ENCODE peak calls at places on chromosomes 16 and 17, in five cellular contexts. T is AG04449, E is astrocyte, Y is adrenal gland, M is fibroblast of mammary gland. O is an unnamed sample.

GRCh38 chr16:50360033-50360778 is 8.6 kb downstream of the BRD7 start:
- DNase-seq in T (no peak), M (peak), E (peak), Y (no peak), O (no peak)

GRCh38 chr16:86297391-86297790 is 212.9 kb upstream of the FOXF1 start:
- DNase-seq in E (no peak), Y (no peak), M (peak), T (no peak), O (no peak)

GRCh38 chr17:14268264-14268663 is 31.6 kb upstream of the CDRT15 start:
- DNase-seq in M (peak), T (no peak), E (no peak), Y (no peak), O (no peak)

GRCh38 chr16:85104821-85105391 is 7.4 kb downstream of the CIBAR2 start:
- DNase-seq in Y (no peak), E (no peak), T (no peak), M (no peak), O (no peak)

GRCh38 chr17:10907370-10907769 is 69.5 kb upstream of the PIRT start:
- DNase-seq in Y (no peak), M (no peak), T (no peak), E (no peak), O (no peak)

GRCh38 chr16:54355251-54355650 is 68.7 kb upstream of the IRX3 start:
- DNase-seq in T (no peak), E (peak), M (peak), Y (no peak), O (no peak)

GRCh38 chr16:17213025-17213424 is 257.7 kb downstream of the XYLT1 start:
- DNase-seq in T (no peak), M (no peak), E (no peak), Y (no peak), O (no peak)

GRCh38 chr17:11719203-11719602 is 120.9 kb downstream of the DNAH9 start:
- DNase-seq in M (no peak), T (no peak), E (no peak), Y (no peak), O (no peak)

GRCh38 chr17:32281011-32281451 is 15.4 kb downstream of the RHBDL3 start:
- DNase-seq in Y (no peak), E (no peak), M (no peak), T (no peak), O (no peak)

GRCh38 chr17:13311301-13311700 is 290.4 kb downstream of the HS3ST3A1 start:
- DNase-seq in E (peak), Y (no peak), T (peak), M (peak), O (peak)

GRCh38 chr17:6752068-6752909 is 3.6 kb upstream of the XAF1 start:
- DNase-seq in M (peak), Y (peak), E (peak), T (peak), O (peak)

GRCh38 chr17:17835415-17836249 is 1.2 kb downstream of the SREBF1 start:
- DNase-seq in T (no peak), Y (no peak), E (no peak), M (no peak), O (no peak)

GRCh38 chr16:85582177-85582888 is 30.8 kb upstream of the GSE1 start:
- DNase-seq in E (no peak), T (no peak), Y (no peak), M (no peak), O (no peak)

GRCh38 chr16:70331588-70332358 is 14.9 kb upstream of the DDX19A start:
- DNase-seq in M (peak), E (no peak), Y (no peak), T (no peak), O (no peak)

GRCh38 chr16:57720142-57720575 is 15.4 kb upstream of the KATNB1 start:
- DNase-seq in E (peak), T (no peak), M (peak), Y (peak), O (no peak)

GRCh38 chr17:46795379-46795952 is 23.0 kb downstream of the WNT3 start:
- DNase-seq in E (no peak), T (no peak), M (no peak), Y (no peak), O (no peak)

GRCh38 chr17:42548070-42548837 is 4.5 kb upstream of the HSD17B1 start:
- DNase-seq in Y (peak), E (no peak), M (no peak), T (no peak), O (no peak)

GRCh38 chr17:9628509-9628908 is 16.8 kb upstream of the USP43 start:
- DNase-seq in M (no peak), T (no peak), Y (no peak), E (no peak), O (no peak)

GRCh38 chr17:80438806-80439205 is 23.8 kb downstream of the ENDOV start:
- DNase-seq in M (no peak), T (no peak), E (no peak), Y (no peak), O (no peak)

GRCh38 chr17:28004344-28004743 is 38.1 kb upstream of the NLK start:
- DNase-seq in T (no peak), E (no peak), Y (no peak), M (no peak), O (no peak)

GRCh38 chr17:17719199-17719940 is 38.1 kb downstream of the RAI1 start:
- DNase-seq in T (no peak), E (no peak), Y (no peak), M (no peak), O (no peak)

GRCh38 chr17:77451271-77451893 is 310.6 kb downstream of the SEC14L1 start:
- DNase-seq in M (peak), Y (peak), T (no peak), E (peak), O (no peak)

GRCh38 chr16:84532299-84532724 is 27.9 kb upstream of the MEAK7 start:
- DNase-seq in M (peak), Y (peak), T (peak), E (peak), O (peak)

GRCh38 chr16:22977294-22977697 is 163.3 kb downstream of the HS3ST2 start:
- DNase-seq in E (no peak), Y (no peak), T (no peak), M (peak), O (no peak)

GRCh38 chr16:4847774-4848587 is 700 bp downstream of the UBN1 start:
- DNase-seq in Y (peak), M (peak), E (peak), T (no peak), O (peak)

GRCh38 chr17:79622776-79623175 is 11.9 kb upstream of the RBFOX3 start:
- DNase-seq in M (no peak), E (no peak), Y (no peak), T (no peak), O (no peak)

GRCh38 chr17:13415877-13416416 is 185.8 kb downstream of the HS3ST3A1 start:
- DNase-seq in E (peak), M (peak), Y (peak), T (no peak), O (peak)

GRCh38 chr16:11992008-11992584 is 15.6 kb downstream of the SNX29 start:
- DNase-seq in M (no peak), T (no peak), Y (no peak), E (no peak), O (no peak)

GRCh38 chr17:66976781-66977201 is 12.3 kb downstream of the CACNG4 start:
- DNase-seq in E (no peak), Y (no peak), M (no peak), T (no peak), O (no peak)

GRCh38 chr17:66978514-66979061 is 14.1 kb downstream of the CACNG4 start:
- DNase-seq in Y (peak), E (no peak), T (no peak), M (no peak), O (no peak)

GRCh38 chr17:66975188-66975587 is 10.7 kb downstream of the CACNG4 start:
- DNase-seq in M (no peak), T (no peak), E (no peak), Y (no peak), O (no peak)

GRCh38 chr17:66976379-66976663 is 11.8 kb downstream of the CACNG4 start:
- DNase-seq in M (no peak), T (no peak), E (no peak), Y (no peak), O (no peak)

DNA sequence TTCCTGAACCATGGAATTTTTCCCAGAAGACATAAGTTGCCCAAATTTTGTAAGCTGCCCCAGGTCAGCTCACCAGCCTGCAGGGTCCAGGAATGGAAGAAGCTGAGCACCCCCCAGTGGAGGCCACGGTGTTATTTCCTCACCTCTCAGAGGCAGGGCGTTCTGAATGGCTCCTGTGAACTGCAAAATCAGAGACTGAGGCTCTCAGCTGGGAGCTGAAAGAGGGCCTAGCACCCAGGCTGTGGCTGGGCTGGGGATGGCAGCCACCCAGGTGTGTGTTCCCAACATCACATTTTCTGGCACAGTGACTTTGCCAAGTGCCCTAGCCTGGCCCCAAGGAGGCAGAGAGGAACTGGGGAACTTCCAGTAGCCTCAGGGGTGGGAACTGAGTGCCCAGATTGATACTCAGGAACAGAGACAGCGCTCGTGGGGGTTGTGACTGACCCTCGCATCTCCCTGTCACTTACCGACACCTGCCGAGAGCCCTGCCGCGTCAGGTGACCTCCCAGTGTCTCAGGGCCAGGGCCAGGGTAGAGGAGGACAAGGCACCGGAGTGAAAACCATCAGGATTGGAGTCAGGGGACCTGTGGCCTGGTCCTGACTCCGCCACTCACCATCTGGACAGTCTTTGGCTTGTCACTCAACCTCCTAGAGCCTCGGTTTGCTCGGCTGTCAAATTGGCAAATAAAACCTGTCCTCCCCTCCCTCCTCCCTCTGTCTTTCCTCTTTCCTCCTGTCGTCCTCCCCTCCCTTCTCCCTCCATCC is 11.3 kb downstream of the CACNG4 start:
- DNase-seq in E (no peak), Y (no peak), M (no peak), T (no peak), O (no peak)
- TF ChIP-seq CTCF in E (peak), Y (no peak), M (peak), T (peak), O (peak)

GRCh38 chr16:71428385-71428784 is 13.5 kb downstream of the TLE7 start:
- DNase-seq in Y (no peak), M (no peak), E (no peak), T (no peak), O (no peak)

GRCh38 chr16:71424626-71425025 is 17.2 kb downstream of the TLE7 start:
- DNase-seq in M (no peak), T (no peak), Y (no peak), E (no peak), O (no peak)

GRCh38 chr16:71426880-71427615 is 14.8 kb downstream of the TLE7 start:
- DNase-seq in Y (no peak), E (no peak), T (no peak), M (no peak), O (no peak)

GRCh38 chr16:71425746-71426068 is 16.1 kb downstream of the TLE7 start:
- DNase-seq in M (no peak), E (no peak), T (no peak), Y (no peak), O (no peak)

DNA sequence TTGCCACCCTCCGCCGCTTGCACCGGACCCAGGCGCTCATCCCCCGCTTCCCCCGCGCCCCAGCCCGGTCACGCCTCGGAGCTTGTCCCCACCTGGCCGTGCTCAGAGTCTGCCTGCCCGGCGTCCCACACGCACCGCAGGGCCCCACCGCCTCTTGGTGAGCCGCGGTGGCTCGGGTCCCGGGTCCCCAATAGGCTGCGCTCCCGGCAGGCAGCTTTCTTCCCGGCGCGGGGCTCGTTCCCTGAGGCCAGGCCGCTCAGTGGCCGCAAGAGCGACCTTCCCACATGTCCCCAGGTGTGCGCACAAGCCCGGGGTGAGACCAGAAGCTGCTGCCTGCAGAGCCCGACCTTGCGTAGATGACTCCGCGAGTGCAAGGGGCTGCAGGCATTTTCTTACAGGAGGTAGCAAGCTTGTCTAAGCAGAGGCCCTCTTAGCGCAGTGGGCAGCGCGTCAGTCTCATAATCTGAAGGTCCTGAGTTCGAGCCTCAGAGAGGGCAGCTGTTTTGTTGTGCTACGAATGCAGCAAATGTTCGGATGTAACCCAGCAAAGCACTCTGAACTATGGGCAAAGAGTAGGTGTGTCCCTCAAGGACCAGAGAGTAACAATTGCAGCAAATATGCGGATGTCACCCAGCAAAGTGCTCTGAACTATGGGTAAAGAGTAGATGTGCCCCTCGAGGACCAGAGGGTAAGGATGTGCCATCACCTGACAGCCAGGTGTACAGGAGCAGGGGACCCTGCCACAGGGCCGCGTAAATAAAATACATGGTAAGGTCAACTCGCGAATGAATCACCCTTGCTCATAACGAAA is 15.6 kb downstream of the TLE7 start:
- DNase-seq in E (peak), M (peak), T (peak), Y (no peak), O (peak)
- H3K4me3 ChIP-seq in E (peak), M (peak), T (peak), Y (no peak), O (peak)

GRCh38 chr16:28140788-28141618 is 70.8 kb downstream of the XPO6 start:
- DNase-seq in E (no peak), T (no peak), Y (no peak), M (no peak), O (no peak)

GRCh38 chr16:28136751-28137434 is 73.4 kb upstream of the GSG1L start:
- DNase-seq in M (no peak), E (no peak), T (no peak), Y (no peak), O (no peak)

GRCh38 chr16:28133666-28134065 is 70.2 kb upstream of the GSG1L start:
- DNase-seq in T (no peak), M (no peak), Y (no peak), E (no peak), O (no peak)

GRCh38 chr16:28139530-28139929 is 72.2 kb downstream of the XPO6 start:
- DNase-seq in M (no peak), Y (no peak), T (no peak), E (no peak), O (no peak)
- TF ChIP-seq CTCF in M (no peak), Y (no peak), T (no peak), E (no peak), O (no peak)

DNA sequence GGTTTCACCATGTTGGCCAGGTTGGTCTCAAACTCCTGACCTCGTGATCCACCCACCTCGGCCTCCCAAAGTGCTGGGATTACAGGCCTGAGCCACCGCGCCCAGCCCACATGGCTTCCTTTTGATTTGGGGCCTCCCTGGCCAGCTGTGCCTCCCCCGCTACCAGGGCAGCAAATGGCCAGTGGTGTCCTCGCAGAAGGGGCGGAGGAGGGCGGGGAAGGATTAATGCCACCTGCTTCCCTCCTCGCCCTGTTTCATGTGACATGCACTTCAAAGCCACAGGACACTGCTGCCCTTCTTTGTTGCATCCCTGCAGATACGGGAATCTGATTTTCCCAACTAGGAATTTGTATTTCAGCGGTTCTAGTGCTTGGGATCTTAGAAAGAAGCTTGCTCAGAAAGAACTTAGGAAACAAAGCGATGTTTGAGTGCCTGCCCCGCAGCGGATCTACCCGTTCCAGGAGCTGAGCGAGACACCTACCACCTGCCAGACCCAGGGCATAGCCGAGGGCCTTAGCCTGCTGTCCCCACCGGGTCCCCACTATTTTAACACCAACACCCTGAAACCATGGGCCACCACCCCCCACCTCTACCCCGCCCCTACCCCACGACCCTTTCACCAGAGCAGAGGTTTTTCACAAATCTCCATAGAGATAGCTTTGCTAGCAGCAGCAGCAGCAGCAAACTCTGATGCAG is 37.7 kb upstream of the CCDC182 start:
- DNase-seq in M (no peak), T (no peak), E (no peak), Y (no peak), O (no peak)
- H3K4me3 ChIP-seq in M (no peak), T (no peak), E (no peak), Y (no peak), O (peak)

GRCh38 chr17:75876938-75877751 is 1.2 kb downstream of the TRIM47 start:
- DNase-seq in M (peak), E (peak), T (peak), Y (peak), O (peak)

GRCh38 chr17:75877752-75878173 is 618 bp downstream of the TRIM47 start:
- DNase-seq in E (peak), M (peak), T (no peak), Y (peak), O (no peak)

GRCh38 chr17:75875940-75876189 is 2.5 kb downstream of the TRIM47 start:
- DNase-seq in Y (no peak), T (no peak), M (no peak), E (no peak), O (no peak)

GRCh38 chr17:75875182-75875939 is 3.0 kb downstream of the TRIM47 start:
- DNase-seq in M (no peak), Y (peak), T (no peak), E (no peak), O (no peak)

GRCh38 chr17:75876190-75876937 is 2.0 kb downstream of the TRIM47 start:
- DNase-seq in M (no peak), T (no peak), Y (peak), E (no peak), O (no peak)
- TF ChIP-seq CTCF in M (no peak), T (peak), Y (no peak), E (no peak), O (peak)

GRCh38 chr16:88014954-88015805 is 63.9 kb downstream of the BANP start:
- DNase-seq in T (no peak), Y (peak), M (no peak), E (no peak), O (no peak)
- H3K4me3 ChIP-seq in T (no peak), Y (no peak), M (no peak), E (no peak), O (no peak)

DNA sequence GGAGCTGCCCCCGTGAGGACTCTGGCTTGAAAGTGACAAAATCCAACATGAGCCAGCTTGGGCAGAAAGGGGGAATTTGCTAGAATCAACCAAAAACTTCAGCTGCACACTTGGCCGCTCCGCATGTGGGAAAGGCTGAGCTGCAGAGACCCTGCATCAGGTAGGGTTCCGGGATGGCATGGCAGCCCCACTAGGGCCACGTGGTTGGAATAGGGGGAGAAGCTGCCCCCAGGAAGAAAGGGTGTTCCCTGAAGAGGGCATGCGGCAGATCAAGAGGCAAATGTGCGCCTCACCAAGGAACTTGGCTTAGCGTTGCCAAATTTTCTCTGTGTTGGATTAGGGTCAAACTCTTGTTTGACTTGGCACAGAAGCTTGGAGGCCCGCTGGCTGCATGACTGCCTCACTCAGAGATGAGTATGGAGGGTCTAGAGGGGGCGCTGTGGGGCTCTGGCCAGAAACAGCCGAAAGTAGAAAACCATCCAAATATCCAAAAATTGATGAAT is 29.2 kb upstream of the WFIKKN2 start:
- DNase-seq in T (no peak), E (no peak), Y (no peak), M (peak), O (no peak)
- TF ChIP-seq CTCF in T (no peak), E (no peak), Y (no peak), M (peak), O (peak)

DNA sequence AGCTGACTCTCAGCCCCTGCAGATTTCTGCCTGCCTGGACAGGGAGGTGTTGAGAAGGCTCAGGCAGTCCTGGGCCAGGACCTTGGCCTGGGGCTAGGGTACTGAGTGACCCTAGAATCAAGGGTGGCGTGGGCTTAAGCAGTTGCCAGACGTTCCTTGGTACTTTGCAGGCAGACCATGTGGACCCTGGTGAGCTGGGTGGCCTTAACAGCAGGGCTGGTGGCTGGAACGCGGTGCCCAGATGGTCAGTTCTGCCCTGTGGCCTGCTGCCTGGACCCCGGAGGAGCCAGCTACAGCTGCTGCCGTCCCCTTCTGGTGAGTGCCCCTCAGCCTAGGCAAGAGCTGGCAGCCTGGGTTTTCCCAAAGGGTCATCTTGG is 3.9 kb downstream of the GRN start:
- DNase-seq in Y (no peak), M (no peak), E (no peak), T (no peak), O (no peak)
- H3K4me3 ChIP-seq in Y (no peak), M (no peak), E (no peak), T (no peak), O (no peak)